ENCODE peak calls at places on chromosomes 16 and 17, in four cellular contexts. E is epithelial cell of esophagus; N is activated CD4-positive, alpha-beta T cell treated with anti-CD3 and anti-CD28 coated beads, Interleukin-2, amount 50 U/mL, for 1 hour; S is ELR. Z is an unnamed sample.

GRCh38 chr16:68954871-68955635 is 111.7 kb downstream of the TANGO6 start:
- DNase-seq in E (no peak), N (no peak), S (no peak), Z (no peak)

GRCh38 chr16:58127033-58127556 is 2.1 kb downstream of the CFAP20 start:
- DNase-seq in E (peak), N (peak), S (peak), Z (peak)

GRCh38 chr17:35448214-35448898 is at the start of gene SLFN13:
- DNase-seq in E (peak), N (peak), S (peak), Z (peak)

GRCh38 chr17:2694381-2695242 is 17.0 kb downstream of the CLUH start:
- DNase-seq in E (no peak), N (no peak), S (no peak), Z (no peak)

GRCh38 chr17:18921912-18922451 is 30.0 kb upstream of the SLC5A10 start:
- DNase-seq in E (peak), N (no peak), S (no peak), Z (no peak)

GRCh38 chr16:48860341-48860740 is 250.4 kb upstream of the N4BP1 start:
- DNase-seq in E (no peak), N (no peak), S (no peak), Z (no peak)

GRCh38 chr17:44829558-44830358 is at the start of gene GJC1:
- DNase-seq in E (peak), N (peak), S (peak), Z (peak)

GRCh38 chr16:68091604-68092261 is 6.6 kb downstream of the NFATC3 start:
- DNase-seq in E (peak), N (no peak), S (peak), Z (peak)

GRCh38 chr16:11667824-11668589 is at the start of gene SNN:
- DNase-seq in E (peak), N (peak), S (peak), Z (peak)

GRCh38 chr16:78599271-78599670 is 499.8 kb downstream of the WWOX start:
- DNase-seq in E (no peak), N (no peak), S (no peak), Z (no peak)

GRCh38 chr17:61863801-61864126 is 436 bp upstream of the BRIP1 start:
- DNase-seq in E (no peak), N (no peak), S (no peak), Z (no peak)

GRCh38 chr17:48804936-48805411 is 12.1 kb downstream of the TTLL6 start:
- DNase-seq in E (peak), N (peak), S (peak), Z (peak)

GRCh38 chr16:3954411-3954921 is 74.0 kb upstream of the CREBBP start:
- DNase-seq in E (peak), N (no peak), S (no peak), Z (no peak)

GRCh38 chr16:23434380-23434779 is 18.6 kb downstream of the COG7 start:
- DNase-seq in E (peak), N (no peak), S (peak), Z (peak)

GRCh38 chr16:4514606-4515005 is 24.0 kb downstream of the CDIP1 start:
- DNase-seq in E (no peak), N (no peak), S (no peak), Z (no peak)

GRCh38 chr17:42908872-42909700 is 8.5 kb downstream of the G6PC1 start:
- DNase-seq in E (no peak), N (no peak), S (peak), Z (no peak)

GRCh38 chr17:4782652-4783051 is 3.5 kb downstream of the VMO1 start:
- DNase-seq in E (no peak), N (no peak), S (no peak), Z (peak)

GRCh38 chr17:352421-353212 is at the start of gene RPH3AL:
- DNase-seq in E (peak), N (no peak), S (no peak), Z (peak)

GRCh38 chr17:32283745-32284207 is 18.1 kb downstream of the RHBDL3 start:
- DNase-seq in E (no peak), N (no peak), S (peak), Z (peak)

GRCh38 chr17:50265690-50266306 is 8.5 kb upstream of the TMEM92 start:
- DNase-seq in E (no peak), N (no peak), S (no peak), Z (no peak)

GRCh38 chr17:1532836-1533602 is 16.6 kb upstream of the INPP5K start:
- DNase-seq in E (peak), N (peak), S (peak), Z (peak)

GRCh38 chr16:66717112-66717675 is 20.7 kb upstream of the CMTM4 start:
- DNase-seq in E (peak), N (no peak), S (peak), Z (peak)

GRCh38 chr16:89357055-89357454 is 133.3 kb downstream of the ANKRD11 start:
- DNase-seq in E (peak), N (peak), S (no peak), Z (no peak)

GRCh38 chr17:70539172-70539924 is 370.0 kb downstream of the KCNJ2 start:
- DNase-seq in E (no peak), N (no peak), S (no peak), Z (no peak)

GRCh38 chr17:10739341-10739905 is 9.6 kb upstream of the TMEM220 start:
- DNase-seq in E (no peak), N (no peak), S (no peak), Z (no peak)

Z was measured in dermis blood vessel endothelial cell.